ENCODE peak calls at places on chromosomes 6 and 20, in four cellular contexts. C is uterus, L is transverse colon, M is Peyer's patch. D is an unnamed sample.
A peak's percentile ranks its signal among the peaks of the same experiment; 100 is the strongest.

GRCh38 chr6:4806308-4807190 is 30.3 kb downstream of the CDYL start:
- DNase-seq in L (no peak), M (no peak), C (no peak), D (no peak)

GRCh38 chr6:43086022-43086658 is 10.0 kb downstream of the PTK7 start:
- DNase-seq in L (no peak), C (no peak), M (no peak), D (no peak)

GRCh38 chr6:14706378-14706929 is 539.4 kb upstream of the JARID2 start:
- DNase-seq in M (peak; percentile 61), C (peak; percentile 77), L (peak; percentile 27), D (peak; percentile 17)

GRCh38 chr6:129606664-129607063 is 103.3 kb downstream of the ARHGAP18 start:
- DNase-seq in L (no peak), M (no peak), C (no peak), D (no peak)

GRCh38 chr20:45322952-45323383 is 14.9 kb upstream of the MATN4 start:
- DNase-seq in L (peak; percentile 60), M (peak; percentile 84), C (no peak), D (peak; percentile 70)

GRCh38 chr6:136403166-136403980 is 113.7 kb upstream of the BCLAF1 start:
- DNase-seq in C (peak; percentile 31), M (no peak), L (no peak), D (no peak)

GRCh38 chr6:51855310-51856082 is 231.9 kb downstream of the PKHD1 start:
- DNase-seq in M (peak; percentile 64), C (no peak), L (no peak), D (peak; percentile 53)

GRCh38 chr6:1485678-1486077 is 96.3 kb downstream of the FOXF2 start:
- DNase-seq in M (no peak), L (no peak), C (no peak), D (no peak)

GRCh38 chr20:38450412-38450975 is 15.4 kb upstream of the SNHG17 start:
- DNase-seq in C (no peak), M (no peak), L (no peak), D (no peak)

GRCh38 chr20:50996901-50997830 is 25.7 kb downstream of the KCNG1 start:
- DNase-seq in C (no peak), L (no peak), M (no peak), D (no peak)

GRCh38 chr6:27293436-27294152 is 18.5 kb downstream of the POM121L2 start:
- DNase-seq in M (no peak), L (no peak), C (no peak), D (peak; percentile 16)

GRCh38 chr6:32973934-32974333 is 5.5 kb downstream of the BRD2 start:
- DNase-seq in L (no peak), M (no peak), C (no peak), D (peak; percentile 63)

GRCh38 chr6:168377481-168377850 is 57.9 kb upstream of the DACT2 start:
- DNase-seq in M (no peak), L (no peak), C (peak; percentile 74), D (no peak)

GRCh38 chr6:107706516-107706915 is 117.6 kb downstream of the SCML4 start:
- DNase-seq in C (no peak), L (no peak), M (no peak), D (no peak)

GRCh38 chr6:138465007-138465645 is 34.2 kb downstream of the NHSL1 start:
- DNase-seq in M (peak; percentile 60), L (no peak), C (no peak), D (no peak)

GRCh38 chr6:169738972-169739529 is 12.3 kb downstream of the DYNLT2 start:
- DNase-seq in L (no peak), M (no peak), C (no peak), D (no peak)

GRCh38 chr6:42818878-42819277 is 37.0 kb downstream of the BICRAL start:
- DNase-seq in M (no peak), L (no peak), C (no peak), D (no peak)

GRCh38 chr6:170160031-170160627 is 130.7 kb downstream of the DLL1 start:
- DNase-seq in L (no peak), C (no peak), M (no peak), D (no peak)

GRCh38 chr20:31934968-31935764 is 16.7 kb downstream of the PDRG1 start:
- DNase-seq in L (no peak), C (no peak), M (no peak), D (peak; percentile 15)

GRCh38 chr6:25963426-25964123 is 973 bp downstream of the TRIM38 start:
- DNase-seq in L (no peak), C (no peak), M (no peak), D (peak; percentile 5)

GRCh38 chr20:52313335-52313963 is 121.9 kb upstream of the ZFP64 start:
- DNase-seq in M (no peak), L (no peak), C (no peak), D (no peak)

GRCh38 chr6:109455502-109456282 is at the start of gene MICAL1:
- DNase-seq in C (peak; percentile 72), M (peak; percentile 94), L (peak; percentile 90), D (peak; percentile 79)

GRCh38 chr6:31559958-31560696 is 12.0 kb upstream of the LTA start:
- DNase-seq in M (peak; percentile 89), L (peak; percentile 56), C (no peak), D (no peak)

GRCh38 chr20:44050925-44051660 is 135.9 kb downstream of the JPH2 start:
- DNase-seq in L (no peak), M (no peak), C (no peak), D (no peak)

GRCh38 chr6:2988076-2988425 is 11.6 kb upstream of the NQO2 start:
- DNase-seq in L (no peak), M (no peak), C (no peak), D (no peak)

GRCh38 chr6:2989332-2990178 is 10.1 kb upstream of the NQO2 start:
- DNase-seq in L (peak; percentile 89), C (peak; percentile 81), M (peak; percentile 95), D (peak; percentile 96)

GRCh38 chr6:2986722-2987196 is 12.9 kb upstream of the NQO2 start:
- DNase-seq in C (peak; percentile 53), L (no peak), M (peak; percentile 64), D (no peak)

GRCh38 chr6:2990179-2990931 is 9.3 kb upstream of the NQO2 start:
- DNase-seq in L (peak; percentile 38), C (no peak), M (peak; percentile 70), D (peak; percentile 76)

GRCh38 chr6:2988426-2989331 is 11.0 kb upstream of the NQO2 start:
- DNase-seq in L (peak; percentile 90), M (peak; percentile 94), C (peak; percentile 86), D (peak; percentile 87)
- TF ChIP-seq POLR2A in L (peak; percentile 73), M (peak; percentile 68), C (peak; percentile 62), D (no peak)

DNA sequence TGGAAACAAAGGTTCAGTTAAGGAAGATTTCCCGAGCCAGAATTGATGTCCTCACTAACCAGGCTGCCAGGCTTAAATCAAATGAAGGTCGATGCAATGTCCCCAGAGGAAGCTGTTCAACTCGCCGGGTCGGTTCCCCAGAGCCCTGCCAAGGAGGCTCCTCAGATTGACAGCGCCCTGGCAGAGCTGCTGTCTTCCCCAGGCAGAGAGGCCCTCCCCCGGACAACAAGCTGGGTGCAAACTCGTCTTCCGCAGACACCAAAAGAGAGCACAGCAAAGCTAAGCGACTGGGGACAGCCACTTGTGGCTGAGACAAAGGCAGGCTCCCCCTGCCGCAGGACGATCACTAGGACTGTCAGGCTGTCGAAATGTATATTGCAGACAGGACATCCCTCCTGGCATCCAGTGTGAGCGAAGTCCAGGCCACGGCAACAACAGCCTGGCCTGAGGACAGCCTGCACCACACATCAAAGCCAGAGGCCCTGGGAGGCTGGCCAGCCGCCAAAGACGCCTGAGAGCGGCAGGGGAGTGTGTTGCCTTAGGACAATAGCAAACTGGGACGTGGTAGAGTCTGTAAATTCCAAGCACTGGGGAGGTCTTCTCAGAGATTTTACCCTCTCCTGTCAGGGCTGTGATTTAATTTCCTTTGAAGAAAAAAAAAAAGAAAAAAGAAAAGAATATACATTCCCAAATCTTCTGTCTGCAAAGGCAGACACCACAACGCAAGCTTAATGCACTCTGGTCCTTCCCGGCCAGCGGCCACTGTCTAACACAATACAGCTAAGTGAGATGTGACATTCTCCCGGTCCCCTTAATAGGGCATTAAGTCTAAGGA is 99.1 kb downstream of the HIVEP2 start:
- DNase-seq in M (peak; percentile 93), L (peak; percentile 90), C (peak; percentile 75), D (no peak)
- TF ChIP-seq POLR2A in M (peak; percentile 87), L (peak; percentile 54), C (no peak), D (no peak)

GRCh38 chr6:79946773-79947190 is 571 bp downstream of the ELOVL4 start:
- DNase-seq in M (no peak), L (no peak), C (peak; percentile 20), D (no peak)
- TF ChIP-seq POLR2A in M (no peak), L (no peak), C (no peak), D (no peak)

GRCh38 chr6:37171970-37172812 is 2.2 kb downstream of the PIM1 start:
- DNase-seq in C (peak; percentile 90), M (peak; percentile 97), L (peak; percentile 94), D (peak; percentile 92)
- TF ChIP-seq POLR2A in C (peak; percentile 16), M (peak; percentile 79), L (peak; percentile 52), D (peak; percentile 87)

D was measured in erythroblast.